ENCODE peak calls at places on chromosomes 13 and 19, in ten cellular contexts. D, U, O, J, L, N, Q, G, Y and T are unnamed samples.

GRCh38 chr13:21674271-21675009 is 3.6 kb downstream of the FGF9 start:
- DNase-seq in D (no peak), U (peak; percentile 53), O (peak; percentile 36), J (no peak), L (peak; percentile 23), N (no peak), Q (peak; percentile 41), G (peak; percentile 75), Y (no peak), T (no peak)

GRCh38 chr13:112182831-112183543 is 116.0 kb downstream of the SOX1 start:
- DNase-seq in D (no peak), U (no peak), O (no peak), J (no peak), L (peak; percentile 1), N (no peak), Q (no peak), G (no peak), Y (no peak), T (no peak)

GRCh38 chr13:77544365-77544764 is 8.9 kb downstream of the SCEL start:
- DNase-seq in D (peak; percentile 38), U (peak; percentile 67), O (peak; percentile 19), J (peak; percentile 24), L (peak; percentile 44), N (peak; percentile 59), Q (peak; percentile 72), G (no peak), Y (peak; percentile 65), T (no peak)

GRCh38 chr19:32642771-32643170 is 32.2 kb downstream of the ANKRD27 start:
- DNase-seq in D (no peak), U (no peak), O (no peak), J (no peak), L (no peak), N (no peak), Q (no peak), G (no peak), Y (no peak), T (no peak)

GRCh38 chr19:7427944-7428343 is 60.9 kb downstream of the PEX11G start:
- DNase-seq in D (no peak), U (no peak), O (no peak), J (no peak), L (peak; percentile 9), N (no peak), Q (no peak), G (no peak), Y (no peak), T (no peak)

GRCh38 chr13:23851106-23851505 is 38.1 kb downstream of the MIPEP start:
- DNase-seq in D (no peak), U (no peak), O (no peak), J (no peak), L (peak; percentile 58), N (peak; percentile 62), Q (no peak), G (no peak), Y (no peak), T (peak; percentile 67)

GRCh38 chr19:38653028-38653571 is 5.7 kb downstream of the ACTN4 start:
- DNase-seq in D (peak; percentile 63), U (no peak), O (peak; percentile 83), J (no peak), L (peak; percentile 60), N (peak; percentile 62), Q (no peak), G (no peak), Y (peak; percentile 81), T (no peak)

GRCh38 chr19:6219592-6220290 is 60.0 kb downstream of the MLLT1 start:
- DNase-seq in D (no peak), U (peak; percentile 62), O (no peak), J (peak; percentile 53), L (no peak), N (no peak), Q (no peak), G (no peak), Y (no peak), T (no peak)

GRCh38 chr13:104750377-104750776 is 1684.2 kb upstream of the SLC10A2 start:
- DNase-seq in D (no peak), U (no peak), O (no peak), J (no peak), L (no peak), N (no peak), Q (no peak), G (no peak), Y (no peak), T (no peak)

GRCh38 chr13:71625183-71625582 is 241.8 kb downstream of the DACH1 start:
- DNase-seq in D (no peak), U (no peak), O (no peak), J (no peak), L (peak; percentile 3), N (no peak), Q (no peak), G (no peak), Y (no peak), T (no peak)

GRCh38 chr13:110593430-110594130 is 21.8 kb upstream of the NAXD start:
- DNase-seq in D (no peak), U (no peak), O (no peak), J (no peak), L (peak; percentile 67), N (peak; percentile 75), Q (no peak), G (peak; percentile 49), Y (peak; percentile 62), T (no peak)

DNA sequence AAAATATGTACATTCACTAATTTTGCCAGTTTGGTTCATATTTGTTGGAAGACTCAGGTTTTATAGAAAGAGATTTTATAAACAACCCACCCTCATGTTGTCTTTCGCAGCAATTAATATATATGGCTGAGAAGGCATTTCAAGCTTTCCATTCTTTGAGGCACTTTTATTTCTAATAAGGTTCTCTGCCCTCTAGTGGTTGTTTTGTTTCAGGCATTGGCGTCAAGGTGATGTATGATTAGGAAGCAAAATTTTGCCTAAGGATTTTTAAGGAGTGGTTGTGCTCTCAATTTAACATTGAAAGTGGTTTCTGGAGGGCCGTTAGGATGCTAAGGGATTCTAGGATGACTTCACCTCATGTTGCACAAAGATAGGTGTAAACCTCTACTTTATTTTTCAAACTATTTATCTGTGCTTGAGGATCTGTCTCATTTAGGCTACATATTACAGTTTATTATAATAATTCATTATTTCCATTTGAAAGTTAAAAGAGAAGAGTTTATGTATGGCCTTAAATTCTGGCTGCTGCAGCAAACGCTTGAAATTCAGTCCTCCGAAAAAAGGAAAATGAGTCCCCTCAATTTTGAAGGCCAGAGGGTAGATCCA is 35.9 kb downstream of the OXGR1 start:
- DNase-seq in D (peak; percentile 27), U (no peak), O (no peak), J (no peak), L (peak; percentile 61), N (peak; percentile 47), Q (no peak), G (peak; percentile 32), Y (peak; percentile 43), T (peak; percentile 9)
- TF ChIP-seq CTCF in D (peak; percentile 45), U (peak; percentile 55), O (peak; percentile 57), J (no peak), L (peak; percentile 77), N (peak; percentile 79), Q (peak; percentile 79), G (peak; percentile 75), Y (peak; percentile 51), T (peak; percentile 85)

DNA sequence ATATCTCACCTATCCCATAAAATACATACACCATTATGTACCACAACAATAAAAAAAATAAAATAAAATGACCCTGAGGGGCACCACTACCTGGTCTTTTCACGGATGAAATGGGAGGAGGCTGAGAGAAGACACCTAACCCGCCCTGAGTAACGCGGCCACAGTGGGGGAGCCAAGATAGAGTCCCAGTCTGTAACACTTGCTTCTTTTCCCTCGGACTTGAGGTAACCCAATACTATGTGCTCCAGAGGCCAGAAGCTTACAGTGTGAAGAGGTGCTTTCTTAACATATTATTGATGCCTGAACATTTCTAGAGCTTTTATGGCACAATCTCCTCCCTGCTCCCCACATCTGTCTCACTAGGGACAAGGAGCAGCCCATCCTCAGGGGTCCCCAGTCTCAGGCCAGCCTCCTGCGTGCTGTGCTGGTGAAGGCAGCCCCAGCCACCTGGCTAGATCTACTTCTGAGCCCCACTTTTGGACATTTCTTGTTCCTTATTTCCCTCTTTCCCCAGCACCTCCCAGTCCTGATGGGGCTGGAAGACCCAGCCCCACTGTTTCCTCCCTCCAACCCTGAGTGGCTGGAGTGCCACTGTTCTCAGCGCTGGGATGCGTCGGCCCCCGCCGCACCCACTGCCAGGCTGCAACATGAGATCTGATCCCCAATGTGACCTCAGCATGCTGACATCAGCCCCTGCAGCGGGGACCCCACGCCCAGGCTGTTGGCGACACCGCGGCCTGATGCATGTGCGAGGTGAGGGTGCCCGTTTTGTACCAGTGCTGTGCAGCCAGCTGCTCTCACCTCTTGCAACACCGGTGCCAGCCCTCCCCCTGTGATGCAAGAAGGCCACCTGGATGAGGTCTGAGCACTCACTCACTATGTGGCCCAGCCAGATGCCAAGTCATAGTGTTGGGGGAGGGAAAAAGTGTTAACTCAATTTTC is 143.3 kb downstream of the DCLK1 start:
- DNase-seq in D (no peak), U (no peak), O (no peak), J (no peak), L (no peak), N (no peak), Q (no peak), G (no peak), Y (no peak), T (no peak)
- H3K4me3 ChIP-seq in D (no peak overlapping the region), U (no peak overlapping the region), O (no peak overlapping the region), J (no peak overlapping the region), L (no peak overlapping the region), N (no peak overlapping the region), Q (no peak overlapping the region), G (no peak overlapping the region), Y (no peak overlapping the region), T (no peak overlapping the region)

GRCh38 chr19:58372311-58373133 is 8.3 kb downstream of the ZNF837 start:
- DNase-seq in D (no peak), U (no peak), O (no peak), J (peak; percentile 69), L (peak; percentile 39), N (no peak), Q (peak; percentile 44), G (peak; percentile 33), Y (no peak), T (no peak)
- TF ChIP-seq CTCF in D (no peak), U (no peak), O (no peak), J (peak; percentile 7), L (peak; percentile 3), N (peak; percentile 15), Q (peak; percentile 7), G (peak; percentile 54), Y (no peak), T (peak; percentile 19)

GRCh38 chr13:45436953-45437352 is 18.8 kb upstream of the SLC25A30 start:
- DNase-seq in D (no peak), U (no peak), O (no peak), J (no peak), L (no peak), N (no peak), Q (no peak), G (no peak), Y (no peak), T (no peak)

GRCh38 chr13:45432737-45433380 is 14.7 kb upstream of the SLC25A30 start:
- DNase-seq in D (no peak), U (no peak), O (no peak), J (no peak), L (no peak), N (no peak), Q (no peak), G (no peak), Y (no peak), T (no peak)

GRCh38 chr13:45433381-45433790 is 15.2 kb upstream of the SLC25A30 start:
- DNase-seq in D (no peak), U (no peak), O (no peak), J (no peak), L (no peak), N (no peak), Q (no peak), G (no peak), Y (no peak), T (no peak)

GRCh38 chr13:45436332-45436731 is 18.2 kb upstream of the SLC25A30 start:
- DNase-seq in D (no peak), U (no peak), O (no peak), J (no peak), L (no peak), N (no peak), Q (no peak), G (no peak), Y (no peak), T (no peak)

GRCh38 chr13:45434556-45435371 is 16.6 kb upstream of the SLC25A30 start:
- DNase-seq in D (no peak), U (no peak), O (peak; percentile 51), J (no peak), L (no peak), N (no peak), Q (no peak), G (no peak), Y (no peak), T (no peak)
- H3K4me3 ChIP-seq in D (no peak overlapping the region), U (no peak overlapping the region), O (no peak overlapping the region), J (no peak overlapping the region), L (no peak overlapping the region), N (no peak overlapping the region), Q (no peak overlapping the region), G (no peak overlapping the region), Y (no peak overlapping the region), T (no peak overlapping the region)